ENCODE peak calls at places on chromosomes 1 and 21, in four cellular contexts. One of them, this sample, is unnamed.

GRCh38 chr1:245155186-245156040 is 628 bp downstream of the KIF26B start:
- DNase-seq in left ventricle myocardium inferior: no peak
- DNase-seq in NCI-H1092 treated with DMSO at 0.1 percent for 48 hours: peak; percentile 75
- DNase-seq in PC-3: peak; percentile 37
- DNase-seq in this sample: no peak

GRCh38 chr21:39452207-39452964 is 616 bp downstream of the SH3BGR start:
- DNase-seq in left ventricle myocardium inferior: no peak
- DNase-seq in NCI-H1092 treated with DMSO at 0.1 percent for 48 hours: no peak
- DNase-seq in PC-3: no peak
- DNase-seq in this sample: no peak

GRCh38 chr1:27074175-27074780 is 61.6 kb upstream of the TENT5B start:
- DNase-seq in left ventricle myocardium inferior: no peak
- DNase-seq in NCI-H1092 treated with DMSO at 0.1 percent for 48 hours: no peak
- DNase-seq in PC-3: peak; percentile 53
- DNase-seq in this sample: no peak

GRCh38 chr1:245277276-245277675 is 122.5 kb downstream of the KIF26B start:
- DNase-seq in left ventricle myocardium inferior: no peak
- DNase-seq in NCI-H1092 treated with DMSO at 0.1 percent for 48 hours: peak; percentile 30
- DNase-seq in PC-3: peak; percentile 23
- DNase-seq in this sample: no peak

GRCh38 chr1:85581138-85581801 is 709 bp downstream of the CCN1 start:
- DNase-seq in left ventricle myocardium inferior: peak; percentile 72
- DNase-seq in NCI-H1092 treated with DMSO at 0.1 percent for 48 hours: no peak
- DNase-seq in PC-3: peak; percentile 69
- DNase-seq in this sample: peak; percentile 91

GRCh38 chr1:11934295-11935039 is at the start of gene PLOD1:
- DNase-seq in left ventricle myocardium inferior: peak; percentile 92
- DNase-seq in NCI-H1092 treated with DMSO at 0.1 percent for 48 hours: peak; percentile 81
- DNase-seq in PC-3: peak; percentile 86
- DNase-seq in this sample: peak; percentile 87

GRCh38 chr1:234546890-234547788 is 62.8 kb downstream of the IRF2BP2 start:
- DNase-seq in left ventricle myocardium inferior: no peak
- DNase-seq in NCI-H1092 treated with DMSO at 0.1 percent for 48 hours: no peak
- DNase-seq in PC-3: no peak
- DNase-seq in this sample: no peak

GRCh38 chr1:178651742-178652141 is 73.3 kb upstream of the RALGPS2 start:
- DNase-seq in left ventricle myocardium inferior: no peak
- DNase-seq in NCI-H1092 treated with DMSO at 0.1 percent for 48 hours: no peak
- DNase-seq in PC-3: no peak
- DNase-seq in this sample: no peak

GRCh38 chr1:94068096-94068830 is 52.7 kb downstream of the ABCA4 start:
- DNase-seq in left ventricle myocardium inferior: no peak
- DNase-seq in NCI-H1092 treated with DMSO at 0.1 percent for 48 hours: no peak
- DNase-seq in PC-3: peak; percentile 95
- DNase-seq in this sample: no peak

GRCh38 chr1:59139396-59139795 is 157.5 kb upstream of the FGGY start:
- DNase-seq in left ventricle myocardium inferior: peak; percentile 41
- DNase-seq in NCI-H1092 treated with DMSO at 0.1 percent for 48 hours: no peak
- DNase-seq in PC-3: peak; percentile 92
- DNase-seq in this sample: peak; percentile 72

GRCh38 chr1:233904979-233905415 is 521 bp downstream of the SLC35F3 start:
- DNase-seq in left ventricle myocardium inferior: no peak
- DNase-seq in NCI-H1092 treated with DMSO at 0.1 percent for 48 hours: peak; percentile 65
- DNase-seq in PC-3: peak; percentile 49
- DNase-seq in this sample: no peak

GRCh38 chr1:183567584-183567983 is 22.7 kb downstream of the NCF2 start:
- DNase-seq in left ventricle myocardium inferior: peak; percentile 62
- DNase-seq in NCI-H1092 treated with DMSO at 0.1 percent for 48 hours: peak; percentile 13
- DNase-seq in PC-3: peak; percentile 80
- DNase-seq in this sample: no peak

GRCh38 chr1:152479792-152480595 is 30.6 kb upstream of the LCE5A start:
- DNase-seq in left ventricle myocardium inferior: peak; percentile 30
- DNase-seq in NCI-H1092 treated with DMSO at 0.1 percent for 48 hours: no peak
- DNase-seq in PC-3: peak; percentile 66
- DNase-seq in this sample: no peak

GRCh38 chr1:43002766-43003165 is 44.1 kb upstream of the SLC2A1 start:
- DNase-seq in left ventricle myocardium inferior: no peak
- DNase-seq in NCI-H1092 treated with DMSO at 0.1 percent for 48 hours: no peak
- DNase-seq in PC-3: no peak
- DNase-seq in this sample: no peak